ENCODE peak calls at places on chromosome X, in six cellular contexts. One of them, this sample, is unnamed.

GRCh38 chrX:39409246-39409917 is 608.1 kb downstream of the MID1IP1 start:
- DNase-seq in HepG2: no peak
- DNase-seq in GM12891: no peak
- DNase-seq in GM12878: no peak
- DNase-seq in H1: no peak
- DNase-seq in K562: no peak
- DNase-seq in this sample: no peak

GRCh38 chrX:100995469-100995868 is 26.0 kb downstream of the ARL13A start:
- DNase-seq in HepG2: peak
- DNase-seq in GM12891: no peak
- DNase-seq in GM12878: no peak
- DNase-seq in H1: no peak
- DNase-seq in K562: peak
- DNase-seq in this sample: no peak

GRCh38 chrX:13216139-13216538 is 103.7 kb downstream of the ATXN3L start:
- DNase-seq in HepG2: no peak
- DNase-seq in GM12891: no peak
- DNase-seq in GM12878: no peak
- DNase-seq in H1: no peak
- DNase-seq in K562: no peak
- DNase-seq in this sample: no peak

GRCh38 chrX:1274786-1275185 is 6.2 kb downstream of the CSF2RA start:
- DNase-seq in HepG2: no peak
- DNase-seq in GM12891: no peak
- DNase-seq in GM12878: no peak
- DNase-seq in H1: no peak
- DNase-seq in K562: no peak
- DNase-seq in this sample: no peak

GRCh38 chrX:154596290-154596929 is 11.5 kb downstream of the CTAG1A start:
- DNase-seq in HepG2: no peak
- DNase-seq in GM12891: no peak
- DNase-seq in GM12878: no peak
- DNase-seq in H1: peak
- DNase-seq in K562: no peak
- DNase-seq in this sample: no peak

GRCh38 chrX:81174286-81174685 is 27.4 kb downstream of the HMGN5 start:
- DNase-seq in HepG2: peak
- DNase-seq in GM12891: no peak
- DNase-seq in GM12878: no peak
- DNase-seq in H1: no peak
- DNase-seq in K562: no peak
- DNase-seq in this sample: no peak

GRCh38 chrX:153722704-153723350 is 1.4 kb downstream of the BCAP31 start:
- DNase-seq in HepG2: no peak
- DNase-seq in GM12891: no peak
- DNase-seq in GM12878: no peak
- DNase-seq in H1: no peak
- DNase-seq in K562: no peak
- DNase-seq in this sample: no peak

GRCh38 chrX:727738-728621 is 97.4 kb downstream of the SHOX start:
- DNase-seq in HepG2: peak
- DNase-seq in GM12891: no peak
- DNase-seq in GM12878: no peak
- DNase-seq in H1: peak
- DNase-seq in K562: peak
- DNase-seq in this sample: no peak

GRCh38 chrX:1246816-1247215 is 21.8 kb upstream of the CSF2RA start:
- DNase-seq in HepG2: peak
- DNase-seq in GM12891: peak
- DNase-seq in GM12878: peak
- DNase-seq in H1: peak
- DNase-seq in K562: peak
- DNase-seq in this sample: peak

GRCh38 chrX:69124108-69124507 is 41.1 kb downstream of the PJA1 start:
- DNase-seq in HepG2: no peak
- DNase-seq in GM12891: no peak
- DNase-seq in GM12878: no peak
- DNase-seq in H1: no peak
- DNase-seq in K562: no peak
- DNase-seq in this sample: no peak

GRCh38 chrX:54492340-54492739 is 3.7 kb downstream of the FGD1 start:
- DNase-seq in HepG2: no peak
- DNase-seq in GM12891: no peak
- DNase-seq in GM12878: no peak
- DNase-seq in H1: no peak
- DNase-seq in K562: no peak
- DNase-seq in this sample: no peak

GRCh38 chrX:129653985-129654651 is 638 bp downstream of the APLN start:
- DNase-seq in HepG2: no peak
- DNase-seq in GM12891: no peak
- DNase-seq in GM12878: no peak
- DNase-seq in H1: no peak
- DNase-seq in K562: no peak
- DNase-seq in this sample: no peak

GRCh38 chrX:14864626-14865025 is 8.2 kb downstream of the FANCB start:
- DNase-seq in HepG2: no peak
- DNase-seq in GM12891: no peak
- DNase-seq in GM12878: no peak
- DNase-seq in H1: no peak
- DNase-seq in K562: no peak
- DNase-seq in this sample: no peak

GRCh38 chrX:101408530-101408836 is 461 bp downstream of the HNRNPH2 start:
- DNase-seq in HepG2: no peak
- DNase-seq in GM12891: no peak
- DNase-seq in GM12878: no peak
- DNase-seq in H1: no peak
- DNase-seq in K562: no peak
- DNase-seq in this sample: no peak

GRCh38 chrX:18661273-18661672 is 10.6 kb downstream of the RS1 start:
- DNase-seq in HepG2: no peak
- DNase-seq in GM12891: no peak
- DNase-seq in GM12878: no peak
- DNase-seq in H1: no peak
- DNase-seq in K562: no peak
- DNase-seq in this sample: no peak

GRCh38 chrX:25015486-25016360 is at the start of gene ARX:
- DNase-seq in HepG2: peak
- DNase-seq in GM12891: no peak
- DNase-seq in GM12878: no peak
- DNase-seq in H1: peak
- DNase-seq in K562: peak
- DNase-seq in this sample: peak

GRCh38 chrX:95059909-95060308 is 1385.9 kb downstream of the FAM133A start:
- DNase-seq in HepG2: no peak
- DNase-seq in GM12891: no peak
- DNase-seq in GM12878: no peak
- DNase-seq in H1: no peak
- DNase-seq in K562: no peak
- DNase-seq in this sample: no peak

GRCh38 chrX:119429471-119429870 is 30.3 kb downstream of the SLC25A43 start:
- DNase-seq in HepG2: no peak
- DNase-seq in GM12891: no peak
- DNase-seq in GM12878: no peak
- DNase-seq in H1: no peak
- DNase-seq in K562: no peak
- DNase-seq in this sample: no peak

GRCh38 chrX:100368167-100368566 is 41.9 kb downstream of the PCDH19 start:
- DNase-seq in HepG2: peak
- DNase-seq in GM12891: no peak
- DNase-seq in GM12878: no peak
- DNase-seq in H1: no peak
- DNase-seq in K562: no peak
- DNase-seq in this sample: no peak

GRCh38 chrX:68681443-68681941 is 34.0 kb downstream of the STARD8 start:
- DNase-seq in HepG2: no peak
- DNase-seq in GM12891: no peak
- DNase-seq in GM12878: peak
- DNase-seq in H1: no peak
- DNase-seq in K562: no peak
- DNase-seq in this sample: no peak

GRCh38 chrX:52979993-52980392 is 21.7 kb upstream of the FAM156A start:
- DNase-seq in HepG2: peak
- DNase-seq in GM12891: no peak
- DNase-seq in GM12878: no peak
- DNase-seq in H1: no peak
- DNase-seq in K562: no peak
- DNase-seq in this sample: no peak

GRCh38 chrX:130975947-130976346 is 72.9 kb upstream of the ENOX2 start:
- DNase-seq in HepG2: peak
- DNase-seq in GM12891: no peak
- DNase-seq in GM12878: no peak
- DNase-seq in H1: peak
- DNase-seq in K562: peak
- DNase-seq in this sample: no peak

GRCh38 chrX:81377329-81377728 is 175.4 kb downstream of the SH3BGRL start:
- DNase-seq in HepG2: peak
- DNase-seq in GM12891: no peak
- DNase-seq in GM12878: no peak
- DNase-seq in H1: no peak
- DNase-seq in K562: peak
- DNase-seq in this sample: no peak

GRCh38 chrX:103540145-103540544 is 20.9 kb upstream of the RAB40A start:
- DNase-seq in HepG2: no peak
- DNase-seq in GM12891: no peak
- DNase-seq in GM12878: no peak
- DNase-seq in H1: no peak
- DNase-seq in K562: no peak
- DNase-seq in this sample: no peak

GRCh38 chrX:110081740-110082139 is 78.8 kb downstream of the TMEM164 start:
- DNase-seq in HepG2: no peak
- DNase-seq in GM12891: no peak
- DNase-seq in GM12878: no peak
- DNase-seq in H1: no peak
- DNase-seq in K562: no peak
- DNase-seq in this sample: no peak

GRCh38 chrX:2711441-2711840 is 20.3 kb downstream of the CD99 start:
- DNase-seq in HepG2: no peak
- DNase-seq in GM12891: no peak
- DNase-seq in GM12878: no peak
- DNase-seq in H1: no peak
- DNase-seq in K562: no peak
- DNase-seq in this sample: no peak

GRCh38 chrX:2710041-2710471 is 19.0 kb downstream of the CD99 start:
- DNase-seq in HepG2: no peak
- DNase-seq in GM12891: no peak
- DNase-seq in GM12878: no peak
- DNase-seq in H1: no peak
- DNase-seq in K562: no peak
- DNase-seq in this sample: no peak

GRCh38 chrX:2708601-2709200 is 17.6 kb downstream of the CD99 start:
- DNase-seq in HepG2: no peak
- DNase-seq in GM12891: no peak
- DNase-seq in GM12878: no peak
- DNase-seq in H1: no peak
- DNase-seq in K562: no peak
- DNase-seq in this sample: no peak

GRCh38 chrX:2712428-2712827 is 21.3 kb downstream of the CD99 start:
- DNase-seq in HepG2: no peak
- DNase-seq in GM12891: no peak
- DNase-seq in GM12878: no peak
- DNase-seq in H1: no peak
- DNase-seq in K562: no peak
- DNase-seq in this sample: no peak

DNA sequence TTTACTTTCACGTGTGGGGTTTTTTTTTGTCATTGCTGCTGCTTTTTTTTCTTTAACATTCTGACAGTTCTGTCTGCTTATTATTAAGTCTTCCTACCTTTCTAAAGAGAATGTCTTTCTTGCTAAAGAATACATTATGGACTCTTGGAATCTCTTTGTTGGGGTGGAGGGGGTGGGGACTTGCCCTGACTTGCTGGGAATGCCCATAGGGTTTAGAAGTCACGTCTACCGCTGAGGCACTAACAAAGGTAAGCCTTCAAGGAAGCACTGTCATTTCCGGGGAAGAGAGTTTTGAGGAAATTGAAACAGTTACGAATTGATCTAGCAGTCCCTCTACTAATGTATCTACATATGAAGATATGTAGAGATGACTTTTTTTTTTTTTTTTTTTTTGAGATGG is 19.4 kb downstream of the CD99 start:
- DNase-seq in HepG2: no peak
- DNase-seq in GM12891: no peak
- DNase-seq in GM12878: no peak
- DNase-seq in H1: no peak
- DNase-seq in K562: no peak
- DNase-seq in this sample: no peak
- TF ChIP-seq TAF1 in HepG2: no peak
- TF ChIP-seq TAF1 in GM12891: no peak
- TF ChIP-seq TAF1 in GM12878: no peak
- TF ChIP-seq TAF1 in H1: no peak
- TF ChIP-seq TAF1 in K562: no peak
- TF ChIP-seq TAF1 in this sample: no peak

GRCh38 chrX:47540754-47541538 is 20.1 kb upstream of the ARAF start:
- DNase-seq in HepG2: peak
- DNase-seq in GM12891: no peak
- DNase-seq in GM12878: no peak
- DNase-seq in H1: peak
- DNase-seq in K562: peak
- DNase-seq in this sample: no peak
- TF ChIP-seq POLR2A in HepG2: no peak
- TF ChIP-seq POLR2A in GM12891: no peak
- TF ChIP-seq POLR2A in GM12878: no peak
- TF ChIP-seq POLR2A in H1: peak
- TF ChIP-seq POLR2A in K562: peak
- TF ChIP-seq POLR2A in this sample: no peak

GRCh38 chrX:47278684-47279083 is 45.9 kb downstream of the USP11 start:
- DNase-seq in HepG2: peak
- DNase-seq in GM12891: no peak
- DNase-seq in GM12878: no peak
- DNase-seq in H1: no peak
- DNase-seq in K562: no peak
- DNase-seq in this sample: no peak
- TF ChIP-seq TAF1 in HepG2: no peak
- TF ChIP-seq TAF1 in GM12891: no peak
- TF ChIP-seq TAF1 in GM12878: no peak
- TF ChIP-seq TAF1 in H1: no peak
- TF ChIP-seq TAF1 in K562: no peak
- TF ChIP-seq TAF1 in this sample: no peak

GRCh38 chrX:120559799-120560198 is 963 bp downstream of the CUL4B start:
- DNase-seq in HepG2: no peak
- DNase-seq in GM12891: no peak
- DNase-seq in GM12878: no peak
- DNase-seq in H1: no peak
- DNase-seq in K562: no peak
- DNase-seq in this sample: no peak

GRCh38 chrX:120560842-120561633 is at the start of gene CUL4B:
- DNase-seq in HepG2: peak
- DNase-seq in GM12891: peak
- DNase-seq in GM12878: peak
- DNase-seq in H1: peak
- DNase-seq in K562: peak
- DNase-seq in this sample: peak

GRCh38 chrX:120560405-120560841 is 339 bp downstream of the CUL4B start:
- DNase-seq in HepG2: peak
- DNase-seq in GM12891: no peak
- DNase-seq in GM12878: no peak
- DNase-seq in H1: no peak
- DNase-seq in K562: no peak
- DNase-seq in this sample: no peak

GRCh38 chrX:120562569-120562926 is 1.8 kb upstream of the CUL4B start:
- DNase-seq in HepG2: no peak
- DNase-seq in GM12891: no peak
- DNase-seq in GM12878: no peak
- DNase-seq in H1: no peak
- DNase-seq in K562: no peak
- DNase-seq in this sample: no peak

GRCh38 chrX:120561634-120562568 is 1.1 kb upstream of the CUL4B start:
- DNase-seq in HepG2: no peak
- DNase-seq in GM12891: no peak
- DNase-seq in GM12878: no peak
- DNase-seq in H1: no peak
- DNase-seq in K562: no peak
- DNase-seq in this sample: no peak
- TF ChIP-seq POLR2A in HepG2: no peak
- TF ChIP-seq POLR2A in GM12891: no peak
- TF ChIP-seq POLR2A in GM12878: no peak
- TF ChIP-seq POLR2A in H1: no peak
- TF ChIP-seq POLR2A in K562: peak
- TF ChIP-seq POLR2A in this sample: no peak